ENCODE peak calls at places on chromosomes 2 and 18, in seven cellular contexts. X is Peyer's patch, G is heart left ventricle, Y is adrenal gland, P is uterus, V is IMR-90, N is endothelial cell of umbilical vein. T is an unnamed sample.

GRCh38 chr2:241666627-241667400 is 19.8 kb downstream of the DTYMK start:
- DNase-seq in N (peak; percentile 77), Y (peak; percentile 79), P (no peak), V (peak; percentile 23), X (no peak), G (peak; percentile 47), T (no peak)

GRCh38 chr2:167602122-167602521 is 645.3 kb downstream of the STK39 start:
- DNase-seq in N (no peak), X (no peak), V (no peak), G (no peak), Y (no peak), P (no peak), T (no peak)

GRCh38 chr2:152240559-152241231 is 65.1 kb upstream of the STAM2 start:
- DNase-seq in N (peak; percentile 83), Y (no peak), P (no peak), V (peak; percentile 75), G (no peak), X (no peak), T (no peak)

GRCh38 chr18:49059028-49059670 is 108.4 kb upstream of the SMAD7 start:
- DNase-seq in Y (no peak), V (peak; percentile 24), P (no peak), N (no peak), X (no peak), G (no peak), T (no peak)

GRCh38 chr2:240432820-240433801 is 2.4 kb upstream of the GPC1 start:
- DNase-seq in X (no peak), Y (peak; percentile 51), G (peak; percentile 54), V (no peak), P (peak; percentile 15), N (no peak), T (no peak)

GRCh38 chr2:74831693-74832530 is 2.0 kb upstream of the HK2 start:
- DNase-seq in G (no peak), N (no peak), X (no peak), Y (no peak), V (peak; percentile 62), P (no peak), T (no peak)

GRCh38 chr2:219689676-219690628 is 62.5 kb downstream of the SLC4A3 start:
- DNase-seq in V (peak; percentile 74), G (no peak), Y (peak; percentile 79), N (peak; percentile 62), X (no peak), P (peak; percentile 57), T (peak; percentile 34)

GRCh38 chr2:181240844-181241243 is 216.3 kb upstream of the ITGA4 start:
- DNase-seq in V (no peak), N (no peak), X (no peak), G (no peak), P (no peak), Y (no peak), T (no peak)

GRCh38 chr2:44952143-44952805 is 10.8 kb downstream of the SIX3 start:
- DNase-seq in X (no peak), P (no peak), N (peak; percentile 72), V (peak; percentile 34), G (no peak), Y (no peak), T (no peak)

GRCh38 chr2:191635333-191636234 is 42.4 kb upstream of the NABP1 start:
- DNase-seq in Y (no peak), P (no peak), N (no peak), V (peak; percentile 84), G (no peak), X (no peak), T (no peak)

GRCh38 chr2:237603718-237604362 is 13.3 kb upstream of the RAB17 start:
- DNase-seq in Y (peak; percentile 80), G (no peak), P (peak; percentile 59), X (peak; percentile 69), V (peak; percentile 80), N (peak; percentile 96), T (peak; percentile 91)

GRCh38 chr18:26526128-26526965 is 22.0 kb downstream of the KCTD1 start:
- DNase-seq in X (no peak), Y (no peak), G (no peak), V (no peak), P (no peak), N (no peak), T (no peak)

GRCh38 chr18:48455555-48456478 is 46.6 kb upstream of the ZBTB7C start:
- DNase-seq in N (no peak), G (no peak), V (peak; percentile 89), Y (no peak), X (no peak), P (no peak), T (no peak)

GRCh38 chr2:27255660-27256059 is 7.2 kb downstream of the SLC30A3 start:
- DNase-seq in G (no peak), V (peak; percentile 67), Y (no peak), N (peak; percentile 49), P (no peak), X (no peak), T (no peak)

GRCh38 chr2:107932483-107932882 is 53.8 kb upstream of the SLC5A7 start:
- DNase-seq in Y (no peak), P (no peak), V (no peak), G (no peak), X (no peak), N (no peak), T (no peak)

GRCh38 chr2:107927034-107927534 is 59.2 kb upstream of the SLC5A7 start:
- DNase-seq in Y (no peak), X (no peak), V (no peak), P (no peak), G (no peak), N (no peak), T (no peak)

GRCh38 chr2:107936427-107937359 is 49.6 kb upstream of the SLC5A7 start:
- DNase-seq in X (no peak), Y (no peak), G (no peak), P (no peak), V (no peak), N (no peak), T (no peak)

GRCh38 chr2:107932986-107933385 is 53.3 kb upstream of the SLC5A7 start:
- DNase-seq in Y (no peak), G (no peak), X (no peak), V (peak; percentile 8), N (no peak), P (no peak), T (no peak)
- TF ChIP-seq CTCF in Y (no peak), G (peak; percentile 50), X (no peak), V (peak; percentile 52), N (no peak), P (peak; percentile 24), T (no peak)

GRCh38 chr2:106542730-106543359 is 55.7 kb downstream of the CD8B2 start:
- DNase-seq in Y (peak; percentile 85), N (peak; percentile 62), G (peak; percentile 71), V (peak; percentile 19), P (peak; percentile 54), X (peak; percentile 57), T (peak; percentile 94)
- H3K4me3 ChIP-seq in Y (no peak overlapping the region), N (no peak overlapping the region), G (peak overlapping the region; percentile 25), V (no peak overlapping the region), P (no peak overlapping the region), X (peak overlapping the region; percentile 40), T (no peak overlapping the region)

DNA sequence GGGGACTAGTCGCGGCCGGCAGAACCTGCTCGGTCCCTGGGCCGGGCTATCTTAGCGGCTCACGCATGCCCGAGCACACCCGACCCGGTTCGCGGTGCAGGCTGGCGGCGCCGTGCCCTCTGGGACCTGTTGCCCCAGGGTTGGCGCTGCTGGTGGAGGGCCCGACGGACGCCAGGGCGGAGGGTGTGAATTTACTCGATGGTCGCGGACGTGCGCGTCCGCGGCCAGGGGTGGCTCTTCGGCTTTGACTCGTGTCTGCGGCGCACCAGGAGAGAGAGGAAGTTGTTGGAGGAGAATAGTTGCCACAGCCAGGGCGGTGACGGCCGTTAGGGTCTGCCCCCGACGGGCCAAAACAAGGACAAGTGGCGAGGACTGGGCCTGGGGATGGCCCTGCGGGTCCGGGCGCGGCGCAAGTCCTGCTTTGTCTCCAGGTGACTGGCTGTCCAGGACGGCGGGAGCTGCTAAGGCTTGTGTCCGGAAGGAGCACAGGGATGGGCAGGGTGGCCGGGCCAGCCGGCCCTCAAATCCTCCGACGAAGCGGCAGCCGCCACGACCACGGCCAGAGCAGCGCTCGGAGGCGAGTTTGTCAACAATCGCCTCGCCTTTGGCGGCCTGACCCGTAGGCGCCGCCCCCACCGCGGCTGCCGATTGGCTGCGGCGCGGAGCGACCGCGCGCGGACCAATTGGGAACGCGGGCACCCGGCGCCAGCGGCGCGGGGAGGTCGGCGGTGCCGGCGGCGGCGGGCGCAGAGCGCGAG is 1.3 kb downstream of the BCL2L11 start:
- DNase-seq in P (peak; percentile 79), G (peak; percentile 95), Y (peak; percentile 93), V (peak; percentile 85), X (peak; percentile 81), N (peak; percentile 90), T (peak; percentile 97)
- TF ChIP-seq POLR2A in P (peak; percentile 91), G (peak; percentile 86), Y (peak; percentile 94), V (no peak), X (peak; percentile 76), N (no peak), T (no peak)

GRCh38 chr2:88038263-88039105 is 17.1 kb downstream of the KRCC1 start:
- DNase-seq in Y (no peak), P (no peak), G (no peak), X (no peak), V (peak; percentile 97), N (peak; percentile 28), T (no peak)

GRCh38 chr2:88032070-88032702 is 15.8 kb upstream of the RNU2-63P start:
- DNase-seq in P (no peak), V (peak; percentile 59), X (no peak), G (no peak), Y (no peak), N (no peak), T (no peak)

GRCh38 chr2:88036162-88036561 is 19.4 kb downstream of the KRCC1 start:
- DNase-seq in X (no peak), G (no peak), V (peak; percentile 23), N (no peak), P (no peak), Y (no peak), T (no peak)
- TF ChIP-seq CTCF in X (no peak), G (no peak), V (no peak), N (no peak), P (no peak), Y (no peak), T (no peak)

GRCh38 chr2:63845866-63846265 is 4.2 kb downstream of the UGP2 start:
- DNase-seq in P (no peak), N (no peak), G (no peak), V (no peak), X (no peak), Y (no peak), T (no peak)
- H3K4me3 ChIP-seq in P (no peak overlapping the region), N (no peak overlapping the region), G (no peak overlapping the region), V (no peak overlapping the region), X (no peak overlapping the region), Y (no peak overlapping the region), T (no peak overlapping the region)

GRCh38 chr2:170180031-170180566 is 2.2 kb downstream of the MYO3B start:
- DNase-seq in Y (no peak), P (no peak), G (no peak), V (no peak), N (no peak), X (no peak), T (no peak)
- TF ChIP-seq POLR2A in Y (no peak), P (no peak), G (no peak), V (no peak), N (no peak), X (no peak), T (no peak)

DNA sequence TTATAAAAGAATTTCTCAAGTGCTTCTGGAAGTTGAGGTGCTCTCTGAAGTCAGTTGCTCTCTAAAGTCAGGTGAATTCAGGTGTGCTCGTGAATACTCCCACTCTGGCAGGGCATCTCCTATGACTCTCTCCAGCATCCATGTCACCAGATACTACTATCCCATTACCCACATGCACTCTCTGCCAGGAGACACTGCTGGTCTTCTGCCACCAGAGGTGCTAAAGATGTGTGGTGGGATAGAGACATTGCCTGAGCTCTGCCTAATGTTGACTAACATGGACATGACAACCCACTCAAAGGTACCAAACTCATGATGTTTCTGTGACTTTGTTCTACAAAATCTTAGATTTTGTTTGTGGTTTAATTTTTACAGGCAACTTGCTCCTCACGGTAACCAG is 106.4 kb upstream of the HNRNPA3 start:
- DNase-seq in P (no peak), N (no peak), X (no peak), G (no peak), V (no peak), Y (no peak), T (no peak)
- TF ChIP-seq CTCF in P (no peak), N (no peak), X (no peak), G (no peak), V (no peak), Y (no peak), T (no peak)

T was measured in lower leg skin.